ENCODE peak calls at places on chromosomes 5 and 9, in seven cellular contexts. One of them, this sample, is unnamed.
A peak's percentile ranks its signal among the peaks of the same experiment; 100 is the strongest.

GRCh38 chr9:108801949-108802348 is 53.8 kb downstream of the ACTL7B start:
- DNase-seq in left colon: no peak
- DNase-seq in BE2C: no peak
- DNase-seq in T-helper 1 cell: no peak
- DNase-seq in brain microvascular endothelial cell: no peak
- DNase-seq in germinal center: no peak
- DNase-seq in AG10803: no peak
- DNase-seq in this sample: no peak

GRCh38 chr9:136616307-136616635 is 46.4 kb upstream of the EGFL7 start:
- DNase-seq in germinal center: no peak
- DNase-seq in brain microvascular endothelial cell: no peak
- DNase-seq in left colon: no peak
- DNase-seq in AG10803: no peak
- DNase-seq in BE2C: no peak
- DNase-seq in T-helper 1 cell: no peak
- DNase-seq in this sample: no peak

GRCh38 chr9:98503867-98504800 is 204.6 kb downstream of the GABBR2 start:
- DNase-seq in left colon: no peak
- DNase-seq in AG10803: no peak
- DNase-seq in germinal center: peak; percentile 19
- DNase-seq in BE2C: no peak
- DNase-seq in T-helper 1 cell: no peak
- DNase-seq in brain microvascular endothelial cell: no peak
- DNase-seq in this sample: no peak

GRCh38 chr5:151685749-151686672 is 704 bp downstream of the SPARC start:
- DNase-seq in T-helper 1 cell: no peak
- DNase-seq in germinal center: no peak
- DNase-seq in BE2C: peak; percentile 37
- DNase-seq in brain microvascular endothelial cell: no peak
- DNase-seq in left colon: no peak
- DNase-seq in AG10803: peak; percentile 59
- DNase-seq in this sample: no peak

GRCh38 chr5:4584982-4585381 is 555.1 kb upstream of the ADAMTS16 start:
- DNase-seq in brain microvascular endothelial cell: peak; percentile 78
- DNase-seq in BE2C: no peak
- DNase-seq in AG10803: peak; percentile 41
- DNase-seq in germinal center: no peak
- DNase-seq in left colon: no peak
- DNase-seq in T-helper 1 cell: no peak
- DNase-seq in this sample: no peak

GRCh38 chr9:108784998-108785397 is 70.8 kb downstream of the ACTL7B start:
- DNase-seq in T-helper 1 cell: no peak
- DNase-seq in left colon: no peak
- DNase-seq in AG10803: peak; percentile 89
- DNase-seq in brain microvascular endothelial cell: peak; percentile 24
- DNase-seq in BE2C: no peak
- DNase-seq in germinal center: no peak
- DNase-seq in this sample: no peak

GRCh38 chr5:172837640-172838039 is 3.6 kb downstream of the ERGIC1 start:
- DNase-seq in T-helper 1 cell: no peak
- DNase-seq in left colon: peak; percentile 96
- DNase-seq in germinal center: peak; percentile 69
- DNase-seq in BE2C: no peak
- DNase-seq in AG10803: no peak
- DNase-seq in brain microvascular endothelial cell: no peak
- DNase-seq in this sample: no peak

GRCh38 chr5:107806705-107807104 is 136.0 kb upstream of the EFNA5 start:
- DNase-seq in AG10803: no peak
- DNase-seq in BE2C: no peak
- DNase-seq in left colon: no peak
- DNase-seq in brain microvascular endothelial cell: peak; percentile 32
- DNase-seq in T-helper 1 cell: no peak
- DNase-seq in germinal center: no peak
- DNase-seq in this sample: no peak

GRCh38 chr9:136945333-136946227 is 537 bp downstream of the C8G start:
- DNase-seq in AG10803: no peak
- DNase-seq in T-helper 1 cell: no peak
- DNase-seq in BE2C: no peak
- DNase-seq in brain microvascular endothelial cell: no peak
- DNase-seq in left colon: no peak
- DNase-seq in germinal center: no peak
- DNase-seq in this sample: no peak

GRCh38 chr9:69063839-69064238 is 28.3 kb downstream of the FXN start:
- DNase-seq in germinal center: no peak
- DNase-seq in BE2C: no peak
- DNase-seq in left colon: no peak
- DNase-seq in brain microvascular endothelial cell: no peak
- DNase-seq in AG10803: no peak
- DNase-seq in T-helper 1 cell: no peak
- DNase-seq in this sample: no peak

GRCh38 chr9:124443625-124444024 is 6.6 kb upstream of the ADGRD2 start:
- DNase-seq in AG10803: no peak
- DNase-seq in T-helper 1 cell: no peak
- DNase-seq in left colon: no peak
- DNase-seq in brain microvascular endothelial cell: no peak
- DNase-seq in germinal center: no peak
- DNase-seq in BE2C: no peak
- DNase-seq in this sample: no peak

GRCh38 chr5:41196197-41196596 is 17.1 kb downstream of the C6 start:
- DNase-seq in BE2C: no peak
- DNase-seq in brain microvascular endothelial cell: no peak
- DNase-seq in T-helper 1 cell: no peak
- DNase-seq in AG10803: no peak
- DNase-seq in germinal center: no peak
- DNase-seq in left colon: no peak
- DNase-seq in this sample: no peak

GRCh38 chr5:76790632-76791290 is 28.1 kb upstream of the F2RL1 start:
- DNase-seq in T-helper 1 cell: no peak
- DNase-seq in brain microvascular endothelial cell: peak; percentile 100
- DNase-seq in germinal center: no peak
- DNase-seq in BE2C: no peak
- DNase-seq in AG10803: peak; percentile 96
- DNase-seq in left colon: no peak
- DNase-seq in this sample: no peak

GRCh38 chr9:36276840-36277239 is 18.6 kb upstream of the GNE start:
- DNase-seq in BE2C: no peak
- DNase-seq in left colon: peak; percentile 28
- DNase-seq in AG10803: peak; percentile 87
- DNase-seq in germinal center: no peak
- DNase-seq in brain microvascular endothelial cell: peak; percentile 76
- DNase-seq in T-helper 1 cell: no peak
- DNase-seq in this sample: no peak

GRCh38 chr5:43602456-43602817 is 543 bp upstream of the NNT start:
- DNase-seq in germinal center: peak; percentile 25
- DNase-seq in BE2C: peak; percentile 65
- DNase-seq in AG10803: peak; percentile 61
- DNase-seq in brain microvascular endothelial cell: peak; percentile 48
- DNase-seq in T-helper 1 cell: no peak
- DNase-seq in left colon: peak; percentile 31
- DNase-seq in this sample: no peak

GRCh38 chr5:100828756-100829342 is 74.2 kb downstream of the ST8SIA4 start:
- DNase-seq in brain microvascular endothelial cell: no peak
- DNase-seq in T-helper 1 cell: no peak
- DNase-seq in AG10803: no peak
- DNase-seq in BE2C: no peak
- DNase-seq in left colon: no peak
- DNase-seq in germinal center: no peak
- DNase-seq in this sample: no peak

GRCh38 chr9:133839822-133840329 is 101.7 kb upstream of the SARDH start:
- DNase-seq in brain microvascular endothelial cell: peak; percentile 12
- DNase-seq in BE2C: peak; percentile 64
- DNase-seq in left colon: no peak
- DNase-seq in T-helper 1 cell: no peak
- DNase-seq in AG10803: peak; percentile 33
- DNase-seq in germinal center: no peak
- DNase-seq in this sample: no peak

GRCh38 chr9:20640331-20641187 is 18.3 kb upstream of the MLLT3 start:
- DNase-seq in left colon: peak; percentile 90
- DNase-seq in T-helper 1 cell: peak; percentile 27
- DNase-seq in germinal center: peak; percentile 17
- DNase-seq in BE2C: peak; percentile 91
- DNase-seq in brain microvascular endothelial cell: peak; percentile 13
- DNase-seq in AG10803: no peak
- DNase-seq in this sample: peak; percentile 47

GRCh38 chr9:130018260-130018659 is 24.7 kb downstream of the FNBP1 start:
- DNase-seq in brain microvascular endothelial cell: no peak
- DNase-seq in germinal center: no peak
- DNase-seq in T-helper 1 cell: no peak
- DNase-seq in left colon: no peak
- DNase-seq in BE2C: no peak
- DNase-seq in AG10803: no peak
- DNase-seq in this sample: no peak

GRCh38 chr9:134531251-134531970 is 110.2 kb upstream of the COL5A1 start:
- DNase-seq in brain microvascular endothelial cell: no peak
- DNase-seq in T-helper 1 cell: no peak
- DNase-seq in left colon: no peak
- DNase-seq in AG10803: peak; percentile 70
- DNase-seq in BE2C: no peak
- DNase-seq in germinal center: no peak
- DNase-seq in this sample: no peak

GRCh38 chr5:100676807-100677631 is 141.8 kb downstream of the FAM174A start:
- DNase-seq in brain microvascular endothelial cell: peak; percentile 31
- DNase-seq in T-helper 1 cell: no peak
- DNase-seq in AG10803: peak; percentile 3
- DNase-seq in left colon: no peak
- DNase-seq in germinal center: no peak
- DNase-seq in BE2C: no peak
- DNase-seq in this sample: no peak

GRCh38 chr5:177134653-177135225 is 1.2 kb downstream of the NSD1 start:
- DNase-seq in AG10803: no peak
- DNase-seq in T-helper 1 cell: no peak
- DNase-seq in germinal center: no peak
- DNase-seq in brain microvascular endothelial cell: no peak
- DNase-seq in BE2C: no peak
- DNase-seq in left colon: no peak
- DNase-seq in this sample: no peak

GRCh38 chr5:21121213-21121612 is 1133.2 kb upstream of the CDH18 start:
- DNase-seq in germinal center: no peak
- DNase-seq in AG10803: no peak
- DNase-seq in BE2C: no peak
- DNase-seq in brain microvascular endothelial cell: no peak
- DNase-seq in left colon: no peak
- DNase-seq in T-helper 1 cell: no peak
- DNase-seq in this sample: no peak

GRCh38 chr9:77679088-77679487 is 31.0 kb upstream of the GNA14 start:
- DNase-seq in BE2C: no peak
- DNase-seq in AG10803: no peak
- DNase-seq in germinal center: no peak
- DNase-seq in brain microvascular endothelial cell: no peak
- DNase-seq in T-helper 1 cell: no peak
- DNase-seq in left colon: no peak
- DNase-seq in this sample: no peak

GRCh38 chr5:94407023-94407422 is 211.4 kb downstream of the KIAA0825 start:
- DNase-seq in T-helper 1 cell: no peak
- DNase-seq in left colon: no peak
- DNase-seq in brain microvascular endothelial cell: no peak
- DNase-seq in BE2C: no peak
- DNase-seq in germinal center: no peak
- DNase-seq in AG10803: no peak
- DNase-seq in this sample: no peak

GRCh38 chr9:133861692-133862091 is 123.5 kb upstream of the SARDH start:
- DNase-seq in AG10803: no peak
- DNase-seq in BE2C: no peak
- DNase-seq in left colon: no peak
- DNase-seq in brain microvascular endothelial cell: no peak
- DNase-seq in germinal center: no peak
- DNase-seq in T-helper 1 cell: no peak
- DNase-seq in this sample: no peak